ENCODE peak calls at places on chromosome 21, in six cellular contexts. I is effector CD4-positive, alpha-beta T cell; E is HFFc6; B is cardiac muscle cell; L is Peyer's patch; P is H4. U is an unnamed sample.

GRCh38 chr21:41666641-41667051 is 100.2 kb downstream of the RIPK4 start:
- DNase-seq in P (no peak), I (no peak), B (no peak), E (no peak), L (no peak), U (no peak)

GRCh38 chr21:33019885-33020557 is 5.7 kb upstream of the OLIG2 start:
- DNase-seq in P (no peak), I (no peak), E (no peak), B (no peak), L (no peak), U (no peak)

GRCh38 chr21:39033878-39034589 is 149.2 kb downstream of the PSMG1 start:
- DNase-seq in P (no peak), I (no peak), L (no peak), B (no peak), E (no peak), U (no peak)

GRCh38 chr21:36048357-36048756 is 12.0 kb downstream of the SETD4 start:
- DNase-seq in P (no peak), B (no peak), E (no peak), L (no peak), I (no peak), U (no peak)

GRCh38 chr21:42435833-42436232 is 32.1 kb downstream of the UBASH3A start:
- DNase-seq in L (no peak), P (no peak), I (no peak), B (no peak), E (no peak), U (no peak)

GRCh38 chr21:45055861-45056260 is 18.5 kb upstream of the ADARB1 start:
- DNase-seq in L (no peak), E (no peak), B (no peak), I (no peak), P (no peak), U (no peak)

GRCh38 chr21:46097826-46098286 is at the start of gene COL6A2:
- DNase-seq in E (no peak), P (no peak), B (peak; percentile 82), L (peak; percentile 34), I (no peak), U (peak; percentile 33)

GRCh38 chr21:18970416-18970815 is 566.8 kb upstream of the TMPRSS15 start:
- DNase-seq in L (no peak), P (no peak), B (no peak), I (no peak), E (no peak), U (no peak)

GRCh38 chr21:42309753-42310213 is 5.4 kb downstream of the TFF3 start:
- DNase-seq in I (peak; percentile 56), P (peak; percentile 47), E (no peak), L (peak; percentile 42), B (peak; percentile 74), U (peak; percentile 54)

GRCh38 chr21:36232641-36233040 is 76.0 kb downstream of the DOP1B start:
- DNase-seq in B (no peak), I (no peak), E (no peak), P (no peak), L (no peak), U (no peak)

GRCh38 chr21:38758815-38759214 is 46.9 kb upstream of the ETS2 start:
- DNase-seq in B (no peak), I (no peak), P (peak; percentile 57), E (no peak), L (no peak), U (no peak)

GRCh38 chr21:32817206-32817605 is 45.7 kb upstream of the PAXBP1 start:
- DNase-seq in P (no peak), B (no peak), I (no peak), L (no peak), E (no peak), U (no peak)

GRCh38 chr21:39461419-39461818 is 9.6 kb downstream of the SH3BGR start:
- DNase-seq in I (no peak), E (no peak), P (no peak), L (no peak), B (no peak), U (no peak)

GRCh38 chr21:35070436-35070835 is 21.3 kb upstream of the RUNX1 start:
- DNase-seq in L (no peak), B (no peak), P (no peak), I (no peak), E (no peak), U (no peak)

GRCh38 chr21:45249626-45250025 is 38.1 kb downstream of the POFUT2 start:
- DNase-seq in B (no peak), L (no peak), E (no peak), P (no peak), I (no peak), U (no peak)

GRCh38 chr21:38361324-38361723 is 104.5 kb downstream of the KCNJ15 start:
- DNase-seq in B (no peak), P (no peak), L (no peak), E (no peak), I (no peak), U (no peak)

GRCh38 chr21:35084869-35085268 is 35.8 kb upstream of the RUNX1 start:
- DNase-seq in I (no peak), E (peak; percentile 89), B (no peak), L (no peak), P (no peak), U (no peak)

GRCh38 chr21:42469272-42469671 is 26.8 kb downstream of the RSPH1 start:
- DNase-seq in I (no peak), L (no peak), B (no peak), E (no peak), P (no peak), U (no peak)

GRCh38 chr21:34514576-34515135 is 2.6 kb upstream of the KCNE1 start:
- DNase-seq in B (no peak), L (no peak), I (no peak), P (no peak), E (no peak), U (no peak)

GRCh38 chr21:32336711-32337110 is 38.1 kb downstream of the MRAP start:
- DNase-seq in I (no peak), P (no peak), E (peak; percentile 29), B (no peak), L (no peak), U (no peak)

GRCh38 chr21:33234618-33235520 is 5.1 kb downstream of the IFNAR2 start:
- DNase-seq in B (no peak), I (no peak), L (no peak), E (no peak), P (no peak), U (no peak)

GRCh38 chr21:37398697-37399096 is 32.1 kb downstream of the DYRK1A start:
- DNase-seq in I (no peak), B (no peak), E (no peak), P (no peak), L (no peak), U (no peak)

GRCh38 chr21:33732038-33732437 is 89.7 kb downstream of the ITSN1 start:
- DNase-seq in P (no peak), L (no peak), B (no peak), I (no peak), E (no peak), U (no peak)